ENCODE peak calls at places on chromosome 12, in five cellular contexts. V is NCI-H1417; I is neural crest cell; A is GM23248; X is stimulated activated naive CD8-positive, alpha-beta T cell treated with anti-CD3 and anti-CD28 coated beads, Interleukin-15, Interleukin-2, amounts not matched to agents 100 U/mL and 50 U/mL, for 24 hours. S is an unnamed sample.

GRCh38 chr12:3791475-3791874 is 38.6 kb upstream of the CRACR2A start:
- DNase-seq in V (no peak), I (no peak), A (no peak), X (no peak), S (no peak)

GRCh38 chr12:4144676-4145075 is 128.9 kb upstream of the CCND2 start:
- DNase-seq in V (no peak), I (no peak), A (no peak), X (no peak), S (no peak)

GRCh38 chr12:106841471-106842302 is 67.2 kb downstream of the RIC8B start:
- DNase-seq in V (peak), I (peak), A (peak), X (peak), S (peak)

GRCh38 chr12:73629171-73629570 is 908.5 kb upstream of the ATXN7L3B start:
- DNase-seq in V (peak), I (no peak), A (no peak), X (no peak), S (no peak)

GRCh38 chr12:24212496-24212895 is 263.0 kb upstream of the SOX5 start:
- DNase-seq in V (peak), I (no peak), A (no peak), X (no peak), S (no peak)

GRCh38 chr12:53602176-53602942 is 23.8 kb downstream of the ATF7 start:
- DNase-seq in V (no peak), I (no peak), A (no peak), X (no peak), S (no peak)

GRCh38 chr12:14410841-14411569 is 45.5 kb downstream of the ATF7IP start:
- DNase-seq in V (no peak), I (no peak), A (peak), X (no peak), S (peak)

GRCh38 chr12:91119089-91119488 is 7.8 kb upstream of the LUM start:
- DNase-seq in V (no peak), I (no peak), A (no peak), X (no peak), S (no peak)

GRCh38 chr12:67391034-67391433 is 121.9 kb downstream of the CAND1 start:
- DNase-seq in V (no peak), I (no peak), A (no peak), X (no peak), S (peak)

GRCh38 chr12:94783862-94784261 is 133.5 kb upstream of the TMCC3 start:
- DNase-seq in V (no peak), I (no peak), A (peak), X (no peak), S (peak)

GRCh38 chr12:52530366-52530765 is 10.2 kb upstream of the KRT5 start:
- DNase-seq in V (no peak), I (no peak), A (no peak), X (no peak), S (no peak)

GRCh38 chr12:2624543-2625266 is 170.1 kb upstream of the FKBP4 start:
- DNase-seq in V (peak), I (peak), A (peak), X (peak), S (no peak)

GRCh38 chr12:47721431-47721973 is 3.8 kb downstream of the ENDOU start:
- DNase-seq in V (no peak), I (no peak), A (no peak), X (peak), S (peak)

GRCh38 chr12:85527192-85527591 is 247.2 kb downstream of the ALX1 start:
- DNase-seq in V (no peak), I (no peak), A (no peak), X (no peak), S (no peak)

GRCh38 chr12:33012226-33012625 is 115.6 kb upstream of the PKP2 start:
- DNase-seq in V (no peak), I (no peak), A (no peak), X (no peak), S (no peak)

GRCh38 chr12:72836184-72836583 is 564.0 kb downstream of the TRHDE start:
- DNase-seq in V (no peak), I (no peak), A (no peak), X (no peak), S (no peak)

GRCh38 chr12:100154472-100155247 is 12.0 kb upstream of the BLTP3B start:
- DNase-seq in V (no peak), I (peak), A (peak), X (peak), S (peak)

GRCh38 chr12:67710582-67710981 is 62.0 kb downstream of the DYRK2 start:
- DNase-seq in V (no peak), I (no peak), A (peak), X (no peak), S (peak)

GRCh38 chr12:65470261-65470660 is 191.8 kb downstream of the MSRB3 start:
- DNase-seq in V (no peak), I (no peak), A (peak), X (no peak), S (peak)

GRCh38 chr12:124415064-124415463 is 120.2 kb downstream of the RFLNA start:
- DNase-seq in V (no peak), I (no peak), A (no peak), X (no peak), S (no peak)

GRCh38 chr12:106840217-106840616 is 65.7 kb downstream of the RIC8B start:
- DNase-seq in V (peak), I (no peak), A (peak), X (no peak), S (peak)

GRCh38 chr12:131415781-131416180 is 295.1 kb upstream of the SFSWAP start:
- DNase-seq in V (no peak), I (no peak), A (no peak), X (no peak), S (no peak)

GRCh38 chr12:121240484-121241202 is 30.7 kb downstream of the P2RX4 start:
- DNase-seq in V (no peak), I (no peak), A (no peak), X (peak), S (peak)

GRCh38 chr12:20528208-20528607 is 159.9 kb downstream of the PDE3A start:
- DNase-seq in V (no peak), I (no peak), A (no peak), X (no peak), S (no peak)

GRCh38 chr12:121166356-121166755 is 33.7 kb downstream of the P2RX7 start:
- DNase-seq in V (no peak), I (no peak), A (no peak), X (no peak), S (no peak)

GRCh38 chr12:46557539-46558373 is 185.2 kb upstream of the SLC38A2 start:
- DNase-seq in V (no peak), I (no peak), A (peak), X (no peak), S (peak)

GRCh38 chr12:65280306-65280705 is 1.8 kb downstream of the MSRB3 start:
- DNase-seq in V (no peak), I (no peak), A (peak), X (no peak), S (peak)

GRCh38 chr12:56158926-56159461 is 835 bp downstream of the MYL6 start:
- DNase-seq in V (peak), I (peak), A (peak), X (peak), S (peak)

GRCh38 chr12:93725531-93725930 is 48.4 kb downstream of the CRADD start:
- DNase-seq in V (no peak), I (no peak), A (no peak), X (no peak), S (no peak)

GRCh38 chr12:91786490-91787272 is 359.0 kb downstream of the BTG1 start:
- DNase-seq in V (no peak), I (no peak), A (no peak), X (no peak), S (no peak)

GRCh38 chr12:16520328-16520727 is 85.6 kb downstream of the LMO3 start:
- DNase-seq in V (no peak), I (no peak), A (peak), X (no peak), S (peak)

GRCh38 chr12:67222302-67222701 is 46.9 kb upstream of the CAND1 start:
- DNase-seq in V (peak), I (no peak), A (peak), X (no peak), S (peak)

GRCh38 chr12:60197589-60197988 is 601.8 kb downstream of the SLC16A7 start:
- DNase-seq in V (no peak), I (no peak), A (peak), X (no peak), S (peak)

GRCh38 chr12:132718644-132719043 is 8.0 kb downstream of the PGAM5 start:
- DNase-seq in V (no peak), I (no peak), A (no peak), X (no peak), S (no peak)

GRCh38 chr12:45644521-45644920 is 85.0 kb upstream of the ARID2 start:
- DNase-seq in V (no peak), I (no peak), A (peak), X (no peak), S (peak)

GRCh38 chr12:122984612-122985358 is 4.3 kb downstream of the ARL6IP4 start:
- DNase-seq in V (no peak), I (peak), A (no peak), X (no peak), S (no peak)

S was measured in AG10803.